ENCODE peak calls at places on chromosomes 6 and 20, in four cellular contexts. I is IMR-90, C is upper lobe of right lung, Z is astrocyte. N is an unnamed sample. For H3K27me3, the result is how much of the 10 kb centered on the place peaks cover.

GRCh38 chr20:43955244-43956191 is 40.9 kb downstream of the TOX2 start:
- DNase-seq in I (peak), Z (peak), C (no peak), N (peak)

GRCh38 chr6:4743026-4743425 is 33.2 kb upstream of the CDYL start:
- DNase-seq in Z (no peak), C (no peak), I (no peak), N (no peak)

GRCh38 chr6:159654483-159655098 is 38.5 kb downstream of the SOD2 start:
- DNase-seq in I (peak), C (no peak), Z (peak), N (no peak)

GRCh38 chr6:38673397-38674165 is 29.4 kb downstream of the GLO1 start:
- DNase-seq in C (no peak), Z (no peak), I (no peak), N (no peak)

GRCh38 chr20:60009318-60009717 is 51.1 kb downstream of the CDH26 start:
- DNase-seq in Z (no peak), I (no peak), C (peak), N (no peak)

GRCh38 chr6:22636450-22636849 is 67.1 kb downstream of the HDGFL1 start:
- DNase-seq in I (peak), Z (peak), C (no peak), N (no peak)

GRCh38 chr6:106972500-106972899 is 2.0 kb downstream of the CD24 start:
- DNase-seq in I (no peak), C (no peak), Z (peak), N (no peak)

GRCh38 chr6:30047220-30047619 is 13.8 kb upstream of the POLR1H start:
- DNase-seq in I (no peak), Z (no peak), C (no peak), N (no peak)

GRCh38 chr6:130207979-130208649 is 14.6 kb downstream of the SAMD3 start:
- DNase-seq in C (no peak), I (no peak), Z (no peak), N (no peak)

GRCh38 chr20:955656-956055 is 39.5 kb upstream of the ANGPT4 start:
- DNase-seq in C (no peak), Z (no peak), I (no peak), N (peak)

GRCh38 chr6:14210663-14211595 is 93.4 kb downstream of the CD83 start:
- DNase-seq in Z (peak), C (peak), I (peak), N (peak)

GRCh38 chr6:37514377-37514776 is 14.7 kb upstream of the CCDC167 start:
- DNase-seq in I (peak), Z (peak), C (no peak), N (no peak)

GRCh38 chr6:80331522-80331921 is 225.1 kb downstream of the BCKDHB start:
- DNase-seq in I (no peak), C (no peak), Z (no peak), N (no peak)

GRCh38 chr20:51802170-51802745 is at the start of gene SALL4:
- DNase-seq in I (no peak), Z (peak), C (no peak), N (no peak)

GRCh38 chr6:53857318-53858094 is 62.7 kb downstream of the LRRC1 start:
- DNase-seq in C (no peak), Z (no peak), I (no peak), N (no peak)

GRCh38 chr6:138410048-138410735 is 6.2 kb downstream of the HEBP2 start:
- DNase-seq in Z (no peak), I (peak), C (no peak), N (no peak)

GRCh38 chr6:166957087-166957804 is 896 bp upstream of the RNASET2 start:
- DNase-seq in Z (no peak), I (no peak), C (peak), N (no peak)

GRCh38 chr6:127219869-127220268 is 46.8 kb upstream of the RNF146 start:
- DNase-seq in I (no peak), C (no peak), Z (no peak), N (no peak)

GRCh38 chr6:30891816-30892553 is 7.7 kb downstream of the DDR1 start:
- DNase-seq in Z (no peak), I (no peak), C (peak), N (no peak)

GRCh38 chr20:17505664-17506517 is 25.3 kb downstream of the BFSP1 start:
- DNase-seq in I (peak), C (no peak), Z (peak), N (peak)

GRCh38 chr20:37276494-37277252 is 12.8 kb upstream of the MANBAL start:
- DNase-seq in I (peak), C (no peak), Z (peak), N (no peak)

GRCh38 chr6:144395014-144395413 is 109.9 kb downstream of the UTRN start:
- DNase-seq in Z (no peak), C (no peak), I (peak), N (no peak)

GRCh38 chr20:56626367-56627121 is 2.6 kb upstream of the TFAP2C start:
- DNase-seq in Z (no peak), I (no peak), C (no peak), N (peak)

GRCh38 chr6:20186981-20187380 is 25.3 kb downstream of the MBOAT1 start:
- DNase-seq in C (no peak), Z (peak), I (no peak), N (no peak)

GRCh38 chr6:34792605-34793500 is 970 bp downstream of the BLTP3A start:
- DNase-seq in Z (peak), C (no peak), I (peak), N (no peak)

GRCh38 chr6:26249959-26250805 is 114.8 kb upstream of the BTN3A2 start:
- DNase-seq in C (peak), I (peak), Z (peak), N (no peak)

GRCh38 chr6:141103246-141103645 is 1029.5 kb upstream of the GJE1 start:
- DNase-seq in Z (peak), I (peak), C (no peak), N (no peak)

GRCh38 chr6:158016571-158017383 is 35.1 kb downstream of the SYNJ2 start:
- DNase-seq in Z (peak), I (no peak), C (peak), N (peak)

GRCh38 chr6:139742671-139743070 is 368.2 kb upstream of the CITED2 start:
- DNase-seq in C (no peak), Z (no peak), I (no peak), N (no peak)

GRCh38 chr20:40276291-40276690 is 412.7 kb downstream of the MAFB start:
- DNase-seq in Z (no peak), C (no peak), I (no peak), N (no peak)

GRCh38 chr6:131792091-131792496 is 15.7 kb upstream of the ENPP1 start:
- DNase-seq in Z (peak), I (peak), C (no peak), N (no peak)

GRCh38 chr6:139323511-139324445 is 32.0 kb upstream of the TXLNB start:
- DNase-seq in Z (peak), I (peak), C (peak), N (no peak)

GRCh38 chr6:109874086-109874485 is 104.0 kb upstream of the GPR6 start:
- DNase-seq in Z (no peak), C (no peak), I (no peak), N (no peak)

GRCh38 chr20:32685541-32686529 is 12.1 kb upstream of the C20orf203 start:
- DNase-seq in Z (peak), I (peak), C (no peak), N (no peak)

GRCh38 chr6:17628873-17629272 is 28.8 kb downstream of the FAM8A1 start:
- DNase-seq in I (no peak), C (no peak), Z (no peak), N (no peak)

GRCh38 chr6:161618816-161619454 is 345.1 kb upstream of the AGPAT4 start:
- DNase-seq in Z (peak), C (no peak), I (no peak), N (no peak)

GRCh38 chr6:145245119-145245518 is 490.2 kb downstream of the EPM2A start:
- DNase-seq in I (peak), C (no peak), Z (peak), N (no peak)

GRCh38 chr6:54244430-54244829 is 63.8 kb upstream of the TINAG start:
- DNase-seq in I (peak), Z (peak), C (no peak), N (no peak)

GRCh38 chr20:16367948-16368560 is 205.2 kb downstream of the KIF16B start:
- DNase-seq in I (no peak), C (no peak), Z (no peak), N (no peak)

GRCh38 chr20:16360668-16361067 is 212.6 kb downstream of the KIF16B start:
- DNase-seq in Z (no peak), C (no peak), I (no peak), N (no peak)

GRCh38 chr20:16362642-16363041 is 210.6 kb downstream of the KIF16B start:
- DNase-seq in C (no peak), I (no peak), Z (no peak), N (no peak)

GRCh38 chr20:16366548-16366947 is 206.7 kb downstream of the KIF16B start:
- DNase-seq in I (no peak), C (no peak), Z (no peak), N (no peak)

DNA sequence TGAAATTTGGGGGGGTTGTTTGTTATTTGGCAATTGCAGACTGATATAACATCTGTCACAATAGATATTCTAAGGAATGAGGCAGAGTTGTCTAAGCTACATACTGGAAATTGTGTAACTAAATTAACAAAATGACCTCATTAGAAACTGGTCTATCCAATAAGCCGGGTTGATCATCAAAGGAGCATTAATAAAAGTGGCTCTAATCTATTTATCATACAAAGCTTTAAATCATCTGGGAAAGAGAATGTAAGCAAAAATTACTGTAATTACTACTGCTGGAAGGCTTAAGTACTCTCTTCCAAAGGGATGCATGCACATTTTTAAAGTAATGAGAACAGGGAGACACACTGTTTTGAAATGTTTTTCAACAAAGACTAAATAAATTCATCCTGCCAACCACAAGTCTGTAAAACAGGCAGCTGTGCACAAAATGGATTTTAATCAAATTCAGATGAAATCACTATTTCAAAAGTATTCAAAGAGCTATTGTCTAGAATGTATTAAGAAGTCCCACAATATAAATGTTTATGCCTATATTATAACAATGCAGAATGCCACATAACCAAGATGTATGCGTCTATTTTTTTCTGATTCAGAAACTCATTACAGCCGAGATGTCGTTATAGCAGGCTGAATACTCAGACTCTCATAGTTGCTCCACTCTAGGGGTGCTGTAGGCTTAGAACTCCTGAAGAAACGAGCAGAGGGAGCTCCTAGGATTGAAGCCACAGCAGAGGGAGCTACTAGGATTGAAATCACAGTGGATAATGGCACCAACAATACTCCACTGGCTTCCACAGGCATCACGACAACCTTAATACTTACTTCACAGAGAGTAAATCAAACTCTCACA is 209.2 kb downstream of the KIF16B start:
- DNase-seq in I (no peak), Z (no peak), C (no peak), N (no peak)
- H3K27ac ChIP-seq in I (no peak), Z (no peak), C (no peak), N (no peak)

GRCh38 chr20:58130574-58130973 is 97.9 kb downstream of the ANKRD60 start:
- DNase-seq in I (no peak), Z (no peak), C (peak), N (peak)

GRCh38 chr20:58128635-58129625 is 99.5 kb downstream of the ANKRD60 start:
- DNase-seq in Z (no peak), I (no peak), C (peak), N (no peak)

GRCh38 chr20:58131111-58131510 is 97.3 kb downstream of the ANKRD60 start:
- DNase-seq in I (no peak), C (no peak), Z (peak), N (peak)

GRCh38 chr20:58130156-58130555 is 98.3 kb downstream of the ANKRD60 start:
- DNase-seq in I (no peak), C (no peak), Z (no peak), N (peak)

GRCh38 chr20:58129736-58130135 is 98.7 kb downstream of the ANKRD60 start:
- DNase-seq in C (peak), I (no peak), Z (no peak), N (no peak)
- H3K27me3 ChIP-seq in C (under half), I (under half), Z (under half), N (under half)

DNA sequence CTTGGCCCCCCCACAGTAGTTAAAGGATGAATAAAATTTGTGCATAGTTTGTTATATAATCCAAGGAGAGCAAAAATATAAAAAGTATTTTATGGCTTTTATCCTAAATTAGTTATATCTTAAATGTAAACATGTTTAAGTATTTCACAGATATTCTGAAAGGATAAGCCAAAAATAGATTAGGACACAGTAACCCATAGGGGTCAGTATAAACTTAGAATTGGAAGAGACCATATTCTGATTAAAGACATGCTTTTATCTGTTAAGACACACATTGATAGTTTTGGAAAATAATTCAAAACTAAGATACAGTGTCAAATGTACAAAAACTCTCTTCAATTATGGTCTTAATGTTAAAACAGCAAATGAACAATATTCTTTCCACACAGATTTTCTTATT is 4.5 kb upstream of the SERINC1 start:
- DNase-seq in Z (peak), I (peak), C (no peak), N (no peak)
- TF ChIP-seq CTCF in Z (peak), I (peak), C (peak), N (peak)

DNA sequence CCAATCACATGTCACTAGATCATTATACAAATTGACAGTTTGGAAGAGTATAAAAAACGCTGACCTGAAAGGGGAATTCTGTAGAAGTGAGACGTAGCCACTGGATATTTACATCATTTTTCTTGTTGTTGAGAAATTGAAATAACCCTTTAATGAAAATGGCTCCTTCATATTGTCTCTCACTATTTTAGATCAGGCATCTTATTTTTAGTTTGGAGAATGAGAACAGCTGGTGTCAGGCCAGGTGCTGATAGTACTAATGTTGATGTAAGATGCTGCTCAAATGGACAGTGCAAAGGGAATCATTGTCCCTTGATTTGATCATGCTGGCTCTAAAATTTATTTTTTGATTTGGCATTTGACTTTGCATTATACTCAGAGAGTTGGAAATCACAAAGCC is 17.4 kb downstream of the NKAIN2 start:
- DNase-seq in Z (no peak), I (no peak), C (no peak), N (no peak)
- H3K27ac ChIP-seq in Z (no peak), I (no peak), C (no peak), N (no peak)

N was measured in RWPE2.